ENCODE peak calls at places on chromosomes 12 and 14, in eight cellular contexts. One of them, this sample, is unnamed.
A peak's percentile ranks its signal among the peaks of the same experiment; 100 is the strongest.

GRCh38 chr12:124680863-124681778 is 113.7 kb upstream of the NCOR2 start:
- DNase-seq in uterus: peak; percentile 73
- DNase-seq in pancreas: no peak
- DNase-seq in Panc1: peak; percentile 91
- DNase-seq in stomach: no peak
- DNase-seq in NT2/D1: peak; percentile 76
- DNase-seq in A549: peak; percentile 95
- DNase-seq in CD4-positive, CD25-positive, alpha-beta regulatory T cell: peak; percentile 13
- DNase-seq in this sample: peak; percentile 66

GRCh38 chr14:79661762-79662161 is 549.5 kb downstream of the DIO2 start:
- DNase-seq in uterus: no peak
- DNase-seq in pancreas: no peak
- DNase-seq in Panc1: no peak
- DNase-seq in stomach: no peak
- DNase-seq in NT2/D1: no peak
- DNase-seq in A549: no peak
- DNase-seq in CD4-positive, CD25-positive, alpha-beta regulatory T cell: no peak
- DNase-seq in this sample: no peak

GRCh38 chr12:53500119-53500775 is 836 bp upstream of the TARBP2 start:
- DNase-seq in uterus: peak; percentile 79
- DNase-seq in pancreas: peak; percentile 66
- DNase-seq in Panc1: no peak
- DNase-seq in stomach: peak; percentile 50
- DNase-seq in NT2/D1: no peak
- DNase-seq in A549: peak; percentile 50
- DNase-seq in CD4-positive, CD25-positive, alpha-beta regulatory T cell: no peak
- DNase-seq in this sample: peak; percentile 76

GRCh38 chr12:81461163-81461562 is 298.0 kb downstream of the PPFIA2 start:
- DNase-seq in uterus: no peak
- DNase-seq in pancreas: no peak
- DNase-seq in Panc1: no peak
- DNase-seq in stomach: no peak
- DNase-seq in NT2/D1: no peak
- DNase-seq in A549: peak; percentile 4
- DNase-seq in CD4-positive, CD25-positive, alpha-beta regulatory T cell: no peak
- DNase-seq in this sample: no peak

GRCh38 chr14:63565448-63565847 is 22.3 kb upstream of the PPP2R5E start:
- DNase-seq in uterus: no peak
- DNase-seq in pancreas: no peak
- DNase-seq in Panc1: no peak
- DNase-seq in stomach: no peak
- DNase-seq in NT2/D1: no peak
- DNase-seq in A549: no peak
- DNase-seq in CD4-positive, CD25-positive, alpha-beta regulatory T cell: no peak
- DNase-seq in this sample: no peak

GRCh38 chr12:67592228-67593011 is 56.1 kb upstream of the DYRK2 start:
- DNase-seq in uterus: no peak
- DNase-seq in pancreas: no peak
- DNase-seq in Panc1: no peak
- DNase-seq in stomach: no peak
- DNase-seq in NT2/D1: no peak
- DNase-seq in A549: peak; percentile 7
- DNase-seq in CD4-positive, CD25-positive, alpha-beta regulatory T cell: peak; percentile 76
- DNase-seq in this sample: peak; percentile 30

GRCh38 chr14:106883218-106883692 is 1356.9 kb downstream of the TMEM121 start:
- DNase-seq in uterus: no peak
- DNase-seq in pancreas: no peak
- DNase-seq in Panc1: no peak
- DNase-seq in stomach: no peak
- DNase-seq in NT2/D1: no peak
- DNase-seq in A549: peak; percentile 75
- DNase-seq in CD4-positive, CD25-positive, alpha-beta regulatory T cell: peak; percentile 37
- DNase-seq in this sample: no peak

GRCh38 chr12:57889541-57889989 is 43.0 kb upstream of the CTDSP2 start:
- DNase-seq in uterus: peak; percentile 89
- DNase-seq in pancreas: no peak
- DNase-seq in Panc1: no peak
- DNase-seq in stomach: no peak
- DNase-seq in NT2/D1: no peak
- DNase-seq in A549: no peak
- DNase-seq in CD4-positive, CD25-positive, alpha-beta regulatory T cell: no peak
- DNase-seq in this sample: peak; percentile 60

GRCh38 chr14:100617715-100618693 is 30.8 kb upstream of the BEGAIN start:
- DNase-seq in uterus: no peak
- DNase-seq in pancreas: no peak
- DNase-seq in Panc1: no peak
- DNase-seq in stomach: no peak
- DNase-seq in NT2/D1: no peak
- DNase-seq in A549: no peak
- DNase-seq in CD4-positive, CD25-positive, alpha-beta regulatory T cell: no peak
- DNase-seq in this sample: no peak

GRCh38 chr14:54672181-54672580 is 105.3 kb downstream of the SAMD4A start:
- DNase-seq in uterus: no peak
- DNase-seq in pancreas: no peak
- DNase-seq in Panc1: no peak
- DNase-seq in stomach: no peak
- DNase-seq in NT2/D1: no peak
- DNase-seq in A549: no peak
- DNase-seq in CD4-positive, CD25-positive, alpha-beta regulatory T cell: no peak
- DNase-seq in this sample: no peak

GRCh38 chr14:101980700-101981099 is 16.3 kb downstream of the DYNC1H1 start:
- DNase-seq in uterus: peak; percentile 72
- DNase-seq in pancreas: peak; percentile 61
- DNase-seq in Panc1: peak; percentile 87
- DNase-seq in stomach: peak; percentile 73
- DNase-seq in NT2/D1: no peak
- DNase-seq in A549: peak; percentile 78
- DNase-seq in CD4-positive, CD25-positive, alpha-beta regulatory T cell: no peak
- DNase-seq in this sample: peak; percentile 73

GRCh38 chr12:88413561-88414095 is 166.6 kb downstream of the KITLG start:
- DNase-seq in uterus: no peak
- DNase-seq in pancreas: no peak
- DNase-seq in Panc1: no peak
- DNase-seq in stomach: no peak
- DNase-seq in NT2/D1: no peak
- DNase-seq in A549: no peak
- DNase-seq in CD4-positive, CD25-positive, alpha-beta regulatory T cell: no peak
- DNase-seq in this sample: no peak

GRCh38 chr12:105109465-105110212 is 2.1 kb downstream of the WASHC4 start:
- DNase-seq in uterus: no peak
- DNase-seq in pancreas: no peak
- DNase-seq in Panc1: no peak
- DNase-seq in stomach: no peak
- DNase-seq in NT2/D1: no peak
- DNase-seq in A549: peak; percentile 36
- DNase-seq in CD4-positive, CD25-positive, alpha-beta regulatory T cell: peak; percentile 44
- DNase-seq in this sample: peak; percentile 6

GRCh38 chr12:116336542-116337065 is 59.1 kb upstream of the MED13L start:
- DNase-seq in uterus: no peak
- DNase-seq in pancreas: no peak
- DNase-seq in Panc1: no peak
- DNase-seq in stomach: peak; percentile 31
- DNase-seq in NT2/D1: no peak
- DNase-seq in A549: peak; percentile 70
- DNase-seq in CD4-positive, CD25-positive, alpha-beta regulatory T cell: peak; percentile 13
- DNase-seq in this sample: no peak

GRCh38 chr12:90299121-90299520 is 590.5 kb upstream of the ATP2B1 start:
- DNase-seq in uterus: no peak
- DNase-seq in pancreas: no peak
- DNase-seq in Panc1: no peak
- DNase-seq in stomach: no peak
- DNase-seq in NT2/D1: no peak
- DNase-seq in A549: no peak
- DNase-seq in CD4-positive, CD25-positive, alpha-beta regulatory T cell: peak; percentile 62
- DNase-seq in this sample: no peak

GRCh38 chr12:100267603-100268281 is 765 bp downstream of the SCYL2 start:
- DNase-seq in uterus: no peak
- DNase-seq in pancreas: no peak
- DNase-seq in Panc1: no peak
- DNase-seq in stomach: peak; percentile 33
- DNase-seq in NT2/D1: no peak
- DNase-seq in A549: no peak
- DNase-seq in CD4-positive, CD25-positive, alpha-beta regulatory T cell: peak; percentile 49
- DNase-seq in this sample: peak; percentile 52

GRCh38 chr12:13177373-13177772 is 19.2 kb upstream of the EMP1 start:
- DNase-seq in uterus: no peak
- DNase-seq in pancreas: no peak
- DNase-seq in Panc1: no peak
- DNase-seq in stomach: no peak
- DNase-seq in NT2/D1: no peak
- DNase-seq in A549: no peak
- DNase-seq in CD4-positive, CD25-positive, alpha-beta regulatory T cell: no peak
- DNase-seq in this sample: no peak

GRCh38 chr12:13175499-13175898 is 21.0 kb upstream of the EMP1 start:
- DNase-seq in uterus: no peak
- DNase-seq in pancreas: no peak
- DNase-seq in Panc1: no peak
- DNase-seq in stomach: no peak
- DNase-seq in NT2/D1: no peak
- DNase-seq in A549: no peak
- DNase-seq in CD4-positive, CD25-positive, alpha-beta regulatory T cell: no peak
- DNase-seq in this sample: peak; percentile 35

GRCh38 chr12:13178568-13179158 is 17.9 kb upstream of the EMP1 start:
- DNase-seq in uterus: peak; percentile 85
- DNase-seq in pancreas: no peak
- DNase-seq in Panc1: no peak
- DNase-seq in stomach: no peak
- DNase-seq in NT2/D1: no peak
- DNase-seq in A549: no peak
- DNase-seq in CD4-positive, CD25-positive, alpha-beta regulatory T cell: no peak
- DNase-seq in this sample: no peak

GRCh38 chr12:13177896-13178295 is 18.6 kb upstream of the EMP1 start:
- DNase-seq in uterus: no peak
- DNase-seq in pancreas: no peak
- DNase-seq in Panc1: no peak
- DNase-seq in stomach: no peak
- DNase-seq in NT2/D1: no peak
- DNase-seq in A549: no peak
- DNase-seq in CD4-positive, CD25-positive, alpha-beta regulatory T cell: no peak
- DNase-seq in this sample: no peak

GRCh38 chr12:13176257-13176656 is 20.3 kb upstream of the EMP1 start:
- DNase-seq in uterus: no peak
- DNase-seq in pancreas: no peak
- DNase-seq in Panc1: no peak
- DNase-seq in stomach: no peak
- DNase-seq in NT2/D1: no peak
- DNase-seq in A549: no peak
- DNase-seq in CD4-positive, CD25-positive, alpha-beta regulatory T cell: no peak
- DNase-seq in this sample: no peak
- H3K4me1 ChIP-seq in uterus: peaks cover 9% of the 10 kb centered on the region
- H3K4me1 ChIP-seq in pancreas: no peaks in the 10 kb centered on the region
- H3K4me1 ChIP-seq in Panc1: no peaks in the 10 kb centered on the region
- H3K4me1 ChIP-seq in stomach: peaks cover 31% of the 10 kb centered on the region
- H3K4me1 ChIP-seq in NT2/D1: peaks cover 17% of the 10 kb centered on the region
- H3K4me1 ChIP-seq in A549: peaks cover 27% of the 10 kb centered on the region
- H3K4me1 ChIP-seq in CD4-positive, CD25-positive, alpha-beta regulatory T cell: peaks cover 10% of the 10 kb centered on the region
- H3K4me1 ChIP-seq in this sample: peaks cover 41% of the 10 kb centered on the region

DNA sequence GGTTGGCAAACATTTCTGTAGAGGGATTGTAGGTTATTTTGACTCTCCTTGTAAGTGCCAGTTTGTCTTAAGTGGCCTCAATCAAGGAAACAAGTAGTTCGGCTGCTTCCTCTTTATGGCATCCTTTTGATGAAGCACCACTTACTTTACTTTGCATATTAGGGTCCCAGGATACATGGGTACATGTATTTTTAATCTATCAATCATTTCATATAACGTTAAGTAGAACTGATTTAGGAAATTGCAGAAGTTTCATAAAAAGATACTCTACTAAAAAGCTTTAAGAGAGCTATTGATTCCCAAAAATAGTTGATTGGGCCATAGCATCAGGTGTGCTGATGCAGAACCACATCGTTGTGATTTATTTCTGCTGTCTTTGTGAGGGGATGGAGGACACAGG is 29.5 kb downstream of the PRKCH start:
- DNase-seq in uterus: no peak
- DNase-seq in pancreas: no peak
- DNase-seq in Panc1: no peak
- DNase-seq in stomach: no peak
- DNase-seq in NT2/D1: no peak
- DNase-seq in A549: no peak
- DNase-seq in CD4-positive, CD25-positive, alpha-beta regulatory T cell: no peak
- DNase-seq in this sample: no peak
- H3K4me1 ChIP-seq in uterus: no peaks in the 10 kb centered on the region
- H3K4me1 ChIP-seq in pancreas: no peaks in the 10 kb centered on the region
- H3K4me1 ChIP-seq in Panc1: no peaks in the 10 kb centered on the region
- H3K4me1 ChIP-seq in stomach: peaks cover 22% of the 10 kb centered on the region
- H3K4me1 ChIP-seq in NT2/D1: no peaks in the 10 kb centered on the region
- H3K4me1 ChIP-seq in A549: peaks cover 11% of the 10 kb centered on the region
- H3K4me1 ChIP-seq in CD4-positive, CD25-positive, alpha-beta regulatory T cell: peaks cover 98% of the 10 kb centered on the region
- H3K4me1 ChIP-seq in this sample: no peaks in the 10 kb centered on the region

GRCh38 chr14:86714153-86714552 is 1184.2 kb downstream of the FLRT2 start:
- DNase-seq in uterus: no peak
- DNase-seq in pancreas: no peak
- DNase-seq in Panc1: no peak
- DNase-seq in stomach: no peak
- DNase-seq in NT2/D1: no peak
- DNase-seq in A549: no peak
- DNase-seq in CD4-positive, CD25-positive, alpha-beta regulatory T cell: no peak
- DNase-seq in this sample: no peak
- H3K4me1 ChIP-seq in uterus: no peaks in the 10 kb centered on the region
- H3K4me1 ChIP-seq in pancreas: no peaks in the 10 kb centered on the region
- H3K4me1 ChIP-seq in Panc1: no peaks in the 10 kb centered on the region
- H3K4me1 ChIP-seq in stomach: peaks cover 3% of the 10 kb centered on the region
- H3K4me1 ChIP-seq in NT2/D1: no peaks in the 10 kb centered on the region
- H3K4me1 ChIP-seq in A549: no peaks in the 10 kb centered on the region
- H3K4me1 ChIP-seq in CD4-positive, CD25-positive, alpha-beta regulatory T cell: no peaks in the 10 kb centered on the region
- H3K4me1 ChIP-seq in this sample: no peaks in the 10 kb centered on the region

DNA sequence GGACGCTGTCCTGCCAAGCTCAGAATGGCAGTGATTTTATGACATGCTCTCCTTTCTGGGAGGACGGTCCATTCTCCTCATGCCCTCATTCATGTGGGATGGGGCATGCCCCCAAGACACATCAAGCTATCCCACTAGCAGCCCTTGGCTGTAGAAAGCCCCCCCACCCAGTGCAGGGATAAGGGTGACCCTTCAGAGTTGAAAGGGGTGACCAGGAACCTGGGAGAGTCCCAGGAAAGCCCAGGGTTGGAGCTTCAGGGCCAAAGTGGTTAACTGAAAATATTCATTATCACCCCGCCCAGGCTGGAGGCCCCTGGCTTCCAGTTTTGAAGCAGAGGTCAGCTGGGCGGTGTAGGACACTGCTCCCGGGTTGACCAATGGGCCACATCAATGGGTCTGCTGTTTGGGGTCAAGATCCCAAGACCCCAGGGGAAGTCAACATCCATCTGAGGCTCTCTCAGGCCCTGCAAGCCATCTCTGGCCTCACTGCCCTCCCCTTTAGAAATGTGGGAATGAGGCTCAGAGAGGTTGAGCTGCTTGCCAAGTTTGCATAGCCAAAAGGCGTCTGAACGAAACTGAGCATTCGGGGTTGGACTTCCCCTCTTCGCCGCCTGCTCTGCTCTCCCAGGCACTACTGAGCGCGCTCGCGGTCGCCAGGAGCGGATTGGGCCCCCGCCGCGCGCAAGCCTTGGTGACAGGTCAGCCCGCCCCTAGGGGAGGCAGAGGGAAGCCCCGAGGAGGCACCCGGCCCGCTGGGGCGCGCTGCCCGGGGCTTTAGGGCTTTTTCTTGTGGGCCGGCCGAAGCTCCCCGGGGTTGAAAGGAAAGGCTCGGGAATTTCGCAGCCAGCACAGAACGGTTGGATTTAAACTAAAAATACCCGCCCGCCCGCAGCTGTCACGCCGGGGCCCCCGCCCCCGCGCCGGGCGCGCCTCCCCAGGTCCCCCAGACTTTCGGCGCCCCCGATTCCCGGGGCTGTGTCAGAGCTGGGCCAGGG is 630 bp downstream of the SYNE3 start:
- DNase-seq in uterus: peak; percentile 66
- DNase-seq in pancreas: peak; percentile 44
- DNase-seq in Panc1: no peak
- DNase-seq in stomach: peak; percentile 78
- DNase-seq in NT2/D1: no peak
- DNase-seq in A549: peak; percentile 37
- DNase-seq in CD4-positive, CD25-positive, alpha-beta regulatory T cell: peak; percentile 81
- DNase-seq in this sample: peak; percentile 81
- H3K4me1 ChIP-seq in uterus: no peaks in the 10 kb centered on the region
- H3K4me1 ChIP-seq in pancreas: no peaks in the 10 kb centered on the region
- H3K4me1 ChIP-seq in Panc1: peaks cover 12% of the 10 kb centered on the region
- H3K4me1 ChIP-seq in stomach: peaks cover 78% of the 10 kb centered on the region
- H3K4me1 ChIP-seq in NT2/D1: peaks cover 5% of the 10 kb centered on the region
- H3K4me1 ChIP-seq in A549: peaks cover 11% of the 10 kb centered on the region
- H3K4me1 ChIP-seq in CD4-positive, CD25-positive, alpha-beta regulatory T cell: peaks cover 82% of the 10 kb centered on the region
- H3K4me1 ChIP-seq in this sample: peaks cover 23% of the 10 kb centered on the region

This sample was measured in hepatocyte.